ENCODE peak calls at places on chromosome 22, in six cellular contexts. One of them, this sample, is unnamed.

GRCh38 chr22:40416267-40416570 is 45.8 kb downstream of the SGSM3 start:
- DNase-seq in CD8-positive, alpha-beta memory T cell: no peak
- DNase-seq in NCI-H1417: no peak
- DNase-seq in mesothelial cell of epicardium: no peak
- DNase-seq in endodermal cell: no peak
- DNase-seq in fibroblast of the aortic adventitia: no peak
- DNase-seq in this sample: no peak

GRCh38 chr22:37229012-37229804 is 14.9 kb downstream of the RAC2 start:
- DNase-seq in fibroblast of the aortic adventitia: peak
- DNase-seq in mesothelial cell of epicardium: no peak
- DNase-seq in CD8-positive, alpha-beta memory T cell: peak
- DNase-seq in endodermal cell: no peak
- DNase-seq in NCI-H1417: no peak
- DNase-seq in this sample: peak

GRCh38 chr22:41245917-41246499 is 5.3 kb upstream of the CHADL start:
- DNase-seq in fibroblast of the aortic adventitia: no peak
- DNase-seq in CD8-positive, alpha-beta memory T cell: no peak
- DNase-seq in endodermal cell: peak
- DNase-seq in mesothelial cell of epicardium: no peak
- DNase-seq in NCI-H1417: no peak
- DNase-seq in this sample: no peak

GRCh38 chr22:48426466-48427380 is 1401.0 kb downstream of the BRD1 start:
- DNase-seq in endodermal cell: peak
- DNase-seq in fibroblast of the aortic adventitia: no peak
- DNase-seq in CD8-positive, alpha-beta memory T cell: no peak
- DNase-seq in mesothelial cell of epicardium: no peak
- DNase-seq in NCI-H1417: no peak
- DNase-seq in this sample: no peak

GRCh38 chr22:50282361-50283144 is 12.4 kb upstream of the MAPK11 start:
- DNase-seq in NCI-H1417: no peak
- DNase-seq in fibroblast of the aortic adventitia: peak
- DNase-seq in endodermal cell: no peak
- DNase-seq in CD8-positive, alpha-beta memory T cell: no peak
- DNase-seq in mesothelial cell of epicardium: peak
- DNase-seq in this sample: peak

GRCh38 chr22:23763579-23764331 is 965 bp downstream of the C22orf15 start:
- DNase-seq in fibroblast of the aortic adventitia: no peak
- DNase-seq in NCI-H1417: no peak
- DNase-seq in CD8-positive, alpha-beta memory T cell: peak
- DNase-seq in endodermal cell: peak
- DNase-seq in mesothelial cell of epicardium: no peak
- DNase-seq in this sample: no peak

GRCh38 chr22:37211853-37212173 is 464 bp downstream of the SSTR3 start:
- DNase-seq in fibroblast of the aortic adventitia: no peak
- DNase-seq in CD8-positive, alpha-beta memory T cell: no peak
- DNase-seq in mesothelial cell of epicardium: no peak
- DNase-seq in NCI-H1417: no peak
- DNase-seq in endodermal cell: no peak
- DNase-seq in this sample: no peak

GRCh38 chr22:35971418-35972119 is 57.1 kb downstream of the RBFOX2 start:
- DNase-seq in fibroblast of the aortic adventitia: peak
- DNase-seq in endodermal cell: no peak
- DNase-seq in mesothelial cell of epicardium: no peak
- DNase-seq in CD8-positive, alpha-beta memory T cell: no peak
- DNase-seq in NCI-H1417: peak
- DNase-seq in this sample: peak

GRCh38 chr22:26066534-26066933 is 102.7 kb upstream of the SEZ6L start:
- DNase-seq in endodermal cell: peak
- DNase-seq in mesothelial cell of epicardium: no peak
- DNase-seq in fibroblast of the aortic adventitia: no peak
- DNase-seq in NCI-H1417: peak
- DNase-seq in CD8-positive, alpha-beta memory T cell: no peak
- DNase-seq in this sample: no peak

GRCh38 chr22:38203090-38203810 is 1.5 kb downstream of the MAFF start:
- DNase-seq in mesothelial cell of epicardium: no peak
- DNase-seq in endodermal cell: peak
- DNase-seq in CD8-positive, alpha-beta memory T cell: no peak
- DNase-seq in NCI-H1417: peak
- DNase-seq in fibroblast of the aortic adventitia: peak
- DNase-seq in this sample: no peak

GRCh38 chr22:25875461-25875860 is 133.5 kb downstream of the MYO18B start:
- DNase-seq in endodermal cell: no peak
- DNase-seq in NCI-H1417: peak
- DNase-seq in CD8-positive, alpha-beta memory T cell: no peak
- DNase-seq in mesothelial cell of epicardium: no peak
- DNase-seq in fibroblast of the aortic adventitia: no peak
- DNase-seq in this sample: no peak

GRCh38 chr22:45518580-45518991 is 15.9 kb downstream of the FBLN1 start:
- DNase-seq in endodermal cell: no peak
- DNase-seq in fibroblast of the aortic adventitia: no peak
- DNase-seq in CD8-positive, alpha-beta memory T cell: no peak
- DNase-seq in mesothelial cell of epicardium: no peak
- DNase-seq in NCI-H1417: no peak
- DNase-seq in this sample: no peak

GRCh38 chr22:43681724-43682360 is 130.3 kb downstream of the EFCAB6 start:
- DNase-seq in NCI-H1417: no peak
- DNase-seq in mesothelial cell of epicardium: no peak
- DNase-seq in endodermal cell: no peak
- DNase-seq in fibroblast of the aortic adventitia: no peak
- DNase-seq in CD8-positive, alpha-beta memory T cell: no peak
- DNase-seq in this sample: no peak

GRCh38 chr22:26597480-26597879 is 7.5 kb upstream of the TPST2 start:
- DNase-seq in mesothelial cell of epicardium: no peak
- DNase-seq in endodermal cell: no peak
- DNase-seq in CD8-positive, alpha-beta memory T cell: no peak
- DNase-seq in NCI-H1417: no peak
- DNase-seq in fibroblast of the aortic adventitia: no peak
- DNase-seq in this sample: no peak

GRCh38 chr22:29043906-29044575 is 17.6 kb downstream of the C22orf31 start:
- DNase-seq in fibroblast of the aortic adventitia: peak
- DNase-seq in mesothelial cell of epicardium: no peak
- DNase-seq in endodermal cell: no peak
- DNase-seq in CD8-positive, alpha-beta memory T cell: no peak
- DNase-seq in NCI-H1417: peak
- DNase-seq in this sample: peak

GRCh38 chr22:25053153-25053805 is 100.8 kb downstream of the KIAA1671 start:
- DNase-seq in endodermal cell: no peak
- DNase-seq in mesothelial cell of epicardium: no peak
- DNase-seq in CD8-positive, alpha-beta memory T cell: no peak
- DNase-seq in fibroblast of the aortic adventitia: no peak
- DNase-seq in NCI-H1417: no peak
- DNase-seq in this sample: no peak

GRCh38 chr22:38698407-38699094 is 2.2 kb downstream of the JOSD1 start:
- DNase-seq in NCI-H1417: no peak
- DNase-seq in fibroblast of the aortic adventitia: no peak
- DNase-seq in endodermal cell: no peak
- DNase-seq in CD8-positive, alpha-beta memory T cell: no peak
- DNase-seq in mesothelial cell of epicardium: no peak
- DNase-seq in this sample: no peak

GRCh38 chr22:37284807-37285355 is 2.6 kb downstream of the CYTH4 start:
- DNase-seq in CD8-positive, alpha-beta memory T cell: peak
- DNase-seq in mesothelial cell of epicardium: no peak
- DNase-seq in NCI-H1417: no peak
- DNase-seq in endodermal cell: peak
- DNase-seq in fibroblast of the aortic adventitia: no peak
- DNase-seq in this sample: no peak

GRCh38 chr22:41636467-41636866 is 15.4 kb downstream of the XRCC6 start:
- DNase-seq in CD8-positive, alpha-beta memory T cell: no peak
- DNase-seq in mesothelial cell of epicardium: no peak
- DNase-seq in NCI-H1417: no peak
- DNase-seq in fibroblast of the aortic adventitia: peak
- DNase-seq in endodermal cell: no peak
- DNase-seq in this sample: peak

GRCh38 chr22:30989473-30989872 is 20.4 kb downstream of the TUG1 start:
- DNase-seq in endodermal cell: no peak
- DNase-seq in mesothelial cell of epicardium: no peak
- DNase-seq in CD8-positive, alpha-beta memory T cell: no peak
- DNase-seq in fibroblast of the aortic adventitia: no peak
- DNase-seq in NCI-H1417: no peak
- DNase-seq in this sample: no peak

GRCh38 chr22:37273126-37273845 is 9.0 kb upstream of the CYTH4 start:
- DNase-seq in CD8-positive, alpha-beta memory T cell: no peak
- DNase-seq in mesothelial cell of epicardium: no peak
- DNase-seq in NCI-H1417: no peak
- DNase-seq in fibroblast of the aortic adventitia: peak
- DNase-seq in endodermal cell: no peak
- DNase-seq in this sample: peak

GRCh38 chr22:32823024-32823730 is 21.7 kb downstream of the TIMP3 start:
- DNase-seq in fibroblast of the aortic adventitia: peak
- DNase-seq in CD8-positive, alpha-beta memory T cell: no peak
- DNase-seq in mesothelial cell of epicardium: no peak
- DNase-seq in NCI-H1417: peak
- DNase-seq in endodermal cell: peak
- DNase-seq in this sample: no peak

GRCh38 chr22:19550382-19550781 is 26.2 kb upstream of the CLDN5 start:
- DNase-seq in fibroblast of the aortic adventitia: no peak
- DNase-seq in NCI-H1417: no peak
- DNase-seq in endodermal cell: no peak
- DNase-seq in mesothelial cell of epicardium: no peak
- DNase-seq in CD8-positive, alpha-beta memory T cell: no peak
- DNase-seq in this sample: no peak

GRCh38 chr22:39474351-39474991 is 17.7 kb downstream of the MGAT3 start:
- DNase-seq in endodermal cell: peak
- DNase-seq in mesothelial cell of epicardium: no peak
- DNase-seq in NCI-H1417: no peak
- DNase-seq in CD8-positive, alpha-beta memory T cell: no peak
- DNase-seq in fibroblast of the aortic adventitia: peak
- DNase-seq in this sample: peak

GRCh38 chr22:30486661-30487115 is 14.9 kb upstream of the SEC14L3 start:
- DNase-seq in fibroblast of the aortic adventitia: no peak
- DNase-seq in CD8-positive, alpha-beta memory T cell: no peak
- DNase-seq in endodermal cell: no peak
- DNase-seq in NCI-H1417: no peak
- DNase-seq in mesothelial cell of epicardium: no peak
- DNase-seq in this sample: no peak

GRCh38 chr22:36610056-36610455 is 81.1 kb upstream of the EIF3D start:
- DNase-seq in mesothelial cell of epicardium: no peak
- DNase-seq in NCI-H1417: no peak
- DNase-seq in fibroblast of the aortic adventitia: no peak
- DNase-seq in endodermal cell: no peak
- DNase-seq in CD8-positive, alpha-beta memory T cell: no peak
- DNase-seq in this sample: no peak

GRCh38 chr22:49933236-49933921 is 14.9 kb downstream of the CRELD2 start:
- DNase-seq in NCI-H1417: no peak
- DNase-seq in endodermal cell: no peak
- DNase-seq in mesothelial cell of epicardium: no peak
- DNase-seq in CD8-positive, alpha-beta memory T cell: no peak
- DNase-seq in fibroblast of the aortic adventitia: no peak
- DNase-seq in this sample: no peak

GRCh38 chr22:32389685-32390084 is 22.4 kb downstream of the RTCB start:
- DNase-seq in endodermal cell: peak
- DNase-seq in mesothelial cell of epicardium: no peak
- DNase-seq in NCI-H1417: peak
- DNase-seq in fibroblast of the aortic adventitia: peak
- DNase-seq in CD8-positive, alpha-beta memory T cell: no peak
- DNase-seq in this sample: no peak

GRCh38 chr22:45805413-45805812 is 133.8 kb downstream of the ATXN10 start:
- DNase-seq in NCI-H1417: no peak
- DNase-seq in CD8-positive, alpha-beta memory T cell: no peak
- DNase-seq in mesothelial cell of epicardium: no peak
- DNase-seq in fibroblast of the aortic adventitia: peak
- DNase-seq in endodermal cell: no peak
- DNase-seq in this sample: no peak

GRCh38 chr22:39097098-39098020 is at the start of gene APOBEC3H:
- DNase-seq in endodermal cell: peak
- DNase-seq in mesothelial cell of epicardium: no peak
- DNase-seq in NCI-H1417: no peak
- DNase-seq in fibroblast of the aortic adventitia: no peak
- DNase-seq in CD8-positive, alpha-beta memory T cell: no peak
- DNase-seq in this sample: no peak

GRCh38 chr22:43514476-43515157 is 102.8 kb downstream of the MPPED1 start:
- DNase-seq in endodermal cell: no peak
- DNase-seq in NCI-H1417: no peak
- DNase-seq in CD8-positive, alpha-beta memory T cell: no peak
- DNase-seq in mesothelial cell of epicardium: no peak
- DNase-seq in fibroblast of the aortic adventitia: no peak
- DNase-seq in this sample: no peak

GRCh38 chr22:50216161-50216683 is 15.4 kb downstream of the SELENOO start:
- DNase-seq in fibroblast of the aortic adventitia: no peak
- DNase-seq in mesothelial cell of epicardium: no peak
- DNase-seq in CD8-positive, alpha-beta memory T cell: no peak
- DNase-seq in endodermal cell: no peak
- DNase-seq in NCI-H1417: no peak
- DNase-seq in this sample: no peak

This sample was measured in AG08396.